ENCODE peak calls at places on chromosomes 7 and 10, in five cellular contexts. One of them, this sample, is unnamed. For H3K36me3, the result is how much of the 10 kb centered on the place peaks cover.

GRCh38 chr10:74991435-74991834 is 120.0 kb upstream of the SAMD8 start:
- DNase-seq in prostate gland: no peak
- DNase-seq in IMR-90: no peak
- DNase-seq in PC-9: no peak
- DNase-seq in right lobe of liver: no peak
- DNase-seq in this sample: no peak

GRCh38 chr10:97921581-97922377 is 72.1 kb downstream of the GOLGA7B start:
- DNase-seq in right lobe of liver: no peak
- DNase-seq in PC-9: no peak
- DNase-seq in prostate gland: no peak
- DNase-seq in IMR-90: peak
- DNase-seq in this sample: no peak

GRCh38 chr10:35025916-35026315 is 64.2 kb downstream of the CUL2 start:
- DNase-seq in PC-9: no peak
- DNase-seq in IMR-90: peak
- DNase-seq in right lobe of liver: no peak
- DNase-seq in prostate gland: no peak
- DNase-seq in this sample: no peak

GRCh38 chr10:71708301-71708703 is 11.3 kb downstream of the C10orf105 start:
- DNase-seq in IMR-90: no peak
- DNase-seq in right lobe of liver: peak
- DNase-seq in PC-9: peak
- DNase-seq in prostate gland: peak
- DNase-seq in this sample: peak

GRCh38 chr7:46191776-46192175 is 270.7 kb upstream of the IGFBP3 start:
- DNase-seq in prostate gland: no peak
- DNase-seq in PC-9: peak
- DNase-seq in IMR-90: peak
- DNase-seq in right lobe of liver: no peak
- DNase-seq in this sample: no peak

GRCh38 chr10:133466683-133467275 is 13.0 kb downstream of the SCART1 start:
- DNase-seq in PC-9: no peak
- DNase-seq in prostate gland: no peak
- DNase-seq in IMR-90: no peak
- DNase-seq in right lobe of liver: no peak
- DNase-seq in this sample: no peak

GRCh38 chr10:103451091-103451801 is 924 bp downstream of the CALHM2 start:
- DNase-seq in right lobe of liver: peak
- DNase-seq in IMR-90: no peak
- DNase-seq in prostate gland: no peak
- DNase-seq in PC-9: peak
- DNase-seq in this sample: peak

GRCh38 chr10:121084029-121084674 is 233.0 kb downstream of the WDR11 start:
- DNase-seq in IMR-90: no peak
- DNase-seq in prostate gland: no peak
- DNase-seq in PC-9: no peak
- DNase-seq in right lobe of liver: no peak
- DNase-seq in this sample: no peak

GRCh38 chr7:50416509-50417299 is 33.4 kb downstream of the FIGNL1 start:
- DNase-seq in IMR-90: no peak
- DNase-seq in PC-9: no peak
- DNase-seq in prostate gland: no peak
- DNase-seq in right lobe of liver: no peak
- DNase-seq in this sample: no peak

GRCh38 chr7:103389263-103389662 is 41.8 kb downstream of the PSMC2 start:
- DNase-seq in prostate gland: no peak
- DNase-seq in IMR-90: no peak
- DNase-seq in right lobe of liver: no peak
- DNase-seq in PC-9: no peak
- DNase-seq in this sample: no peak

GRCh38 chr7:132739271-132739955 is 163.1 kb upstream of the PLXNA4 start:
- DNase-seq in PC-9: no peak
- DNase-seq in prostate gland: no peak
- DNase-seq in IMR-90: peak
- DNase-seq in right lobe of liver: no peak
- DNase-seq in this sample: no peak

GRCh38 chr7:77680266-77680665 is 16.0 kb upstream of the RSBN1L start:
- DNase-seq in IMR-90: peak
- DNase-seq in PC-9: no peak
- DNase-seq in prostate gland: no peak
- DNase-seq in right lobe of liver: no peak
- DNase-seq in this sample: no peak

GRCh38 chr10:35194906-35195305 is 68.3 kb downstream of the CREM start:
- DNase-seq in right lobe of liver: no peak
- DNase-seq in prostate gland: no peak
- DNase-seq in IMR-90: peak
- DNase-seq in PC-9: no peak
- DNase-seq in this sample: no peak

GRCh38 chr7:17523813-17524741 is 225.6 kb downstream of the AHR start:
- DNase-seq in right lobe of liver: peak
- DNase-seq in IMR-90: peak
- DNase-seq in PC-9: peak
- DNase-seq in prostate gland: peak
- DNase-seq in this sample: peak

GRCh38 chr10:31401287-31401686 is 82.3 kb downstream of the ZEB1 start:
- DNase-seq in right lobe of liver: no peak
- DNase-seq in IMR-90: no peak
- DNase-seq in PC-9: peak
- DNase-seq in prostate gland: peak
- DNase-seq in this sample: no peak

GRCh38 chr10:78804356-78805032 is 264.3 kb upstream of the ZMIZ1 start:
- DNase-seq in prostate gland: peak
- DNase-seq in IMR-90: no peak
- DNase-seq in right lobe of liver: no peak
- DNase-seq in PC-9: no peak
- DNase-seq in this sample: no peak

GRCh38 chr10:50511512-50512213 is 112.1 kb downstream of the SGMS1 start:
- DNase-seq in IMR-90: peak
- DNase-seq in PC-9: peak
- DNase-seq in right lobe of liver: no peak
- DNase-seq in prostate gland: no peak
- DNase-seq in this sample: no peak

GRCh38 chr7:8274589-8274988 is 12.6 kb upstream of the ICA1 start:
- DNase-seq in IMR-90: no peak
- DNase-seq in prostate gland: no peak
- DNase-seq in right lobe of liver: no peak
- DNase-seq in PC-9: no peak
- DNase-seq in this sample: no peak

GRCh38 chr10:117790177-117790576 is 247.6 kb downstream of the EMX2 start:
- DNase-seq in IMR-90: no peak
- DNase-seq in prostate gland: no peak
- DNase-seq in right lobe of liver: no peak
- DNase-seq in PC-9: no peak
- DNase-seq in this sample: no peak

GRCh38 chr7:139825666-139826290 is 3.3 kb upstream of the TBXAS1 start:
- DNase-seq in right lobe of liver: no peak
- DNase-seq in prostate gland: no peak
- DNase-seq in PC-9: no peak
- DNase-seq in IMR-90: peak
- DNase-seq in this sample: no peak

GRCh38 chr10:377228-377627 is 242.0 kb downstream of the ZMYND11 start:
- DNase-seq in right lobe of liver: no peak
- DNase-seq in PC-9: no peak
- DNase-seq in prostate gland: no peak
- DNase-seq in IMR-90: no peak
- DNase-seq in this sample: no peak

GRCh38 chr7:55977831-55978230 is 13.4 kb downstream of the NIPSNAP2 start:
- DNase-seq in PC-9: no peak
- DNase-seq in IMR-90: peak
- DNase-seq in prostate gland: no peak
- DNase-seq in right lobe of liver: no peak
- DNase-seq in this sample: no peak

GRCh38 chr7:97499204-97499603 is 232.7 kb upstream of the TAC1 start:
- DNase-seq in IMR-90: no peak
- DNase-seq in PC-9: peak
- DNase-seq in prostate gland: no peak
- DNase-seq in right lobe of liver: no peak
- DNase-seq in this sample: peak

GRCh38 chr10:72000073-72001025 is 36.2 kb downstream of the CHST3 start:
- DNase-seq in PC-9: no peak
- DNase-seq in prostate gland: no peak
- DNase-seq in IMR-90: no peak
- DNase-seq in right lobe of liver: no peak
- DNase-seq in this sample: no peak

GRCh38 chr10:73043766-73044377 is 52.8 kb downstream of the P4HA1 start:
- DNase-seq in PC-9: no peak
- DNase-seq in right lobe of liver: no peak
- DNase-seq in IMR-90: no peak
- DNase-seq in prostate gland: no peak
- DNase-seq in this sample: no peak

GRCh38 chr10:19331164-19331563 is 282.6 kb downstream of the MALRD1 start:
- DNase-seq in prostate gland: no peak
- DNase-seq in IMR-90: no peak
- DNase-seq in right lobe of liver: no peak
- DNase-seq in PC-9: no peak
- DNase-seq in this sample: no peak

DNA sequence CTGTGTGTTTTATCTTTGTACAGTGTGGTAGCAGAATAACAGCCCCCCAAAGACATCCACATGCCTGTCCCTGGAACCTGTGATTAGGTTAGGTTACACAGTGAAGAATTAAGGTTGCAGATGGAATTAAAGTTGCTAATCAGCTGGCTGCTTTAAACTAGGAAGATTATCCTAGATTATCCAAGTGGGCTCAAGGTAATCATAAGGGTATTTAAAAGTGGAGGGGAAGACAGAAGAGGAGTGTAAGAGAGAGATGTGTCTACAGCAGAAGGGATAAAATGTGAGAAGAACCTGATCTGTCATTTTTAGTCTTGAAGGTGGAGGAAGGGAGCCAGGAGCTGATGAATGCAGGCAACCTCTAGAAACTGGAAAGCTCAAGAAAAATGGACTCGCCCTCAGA is 117.6 kb downstream of the ARHGAP22 start:
- DNase-seq in IMR-90: no peak
- DNase-seq in right lobe of liver: no peak
- DNase-seq in prostate gland: no peak
- DNase-seq in PC-9: no peak
- DNase-seq in this sample: no peak
- TF ChIP-seq CTCF in IMR-90: no peak
- TF ChIP-seq CTCF in right lobe of liver: no peak
- TF ChIP-seq CTCF in prostate gland: no peak
- TF ChIP-seq CTCF in PC-9: no peak
- TF ChIP-seq CTCF in this sample: no peak

DNA sequence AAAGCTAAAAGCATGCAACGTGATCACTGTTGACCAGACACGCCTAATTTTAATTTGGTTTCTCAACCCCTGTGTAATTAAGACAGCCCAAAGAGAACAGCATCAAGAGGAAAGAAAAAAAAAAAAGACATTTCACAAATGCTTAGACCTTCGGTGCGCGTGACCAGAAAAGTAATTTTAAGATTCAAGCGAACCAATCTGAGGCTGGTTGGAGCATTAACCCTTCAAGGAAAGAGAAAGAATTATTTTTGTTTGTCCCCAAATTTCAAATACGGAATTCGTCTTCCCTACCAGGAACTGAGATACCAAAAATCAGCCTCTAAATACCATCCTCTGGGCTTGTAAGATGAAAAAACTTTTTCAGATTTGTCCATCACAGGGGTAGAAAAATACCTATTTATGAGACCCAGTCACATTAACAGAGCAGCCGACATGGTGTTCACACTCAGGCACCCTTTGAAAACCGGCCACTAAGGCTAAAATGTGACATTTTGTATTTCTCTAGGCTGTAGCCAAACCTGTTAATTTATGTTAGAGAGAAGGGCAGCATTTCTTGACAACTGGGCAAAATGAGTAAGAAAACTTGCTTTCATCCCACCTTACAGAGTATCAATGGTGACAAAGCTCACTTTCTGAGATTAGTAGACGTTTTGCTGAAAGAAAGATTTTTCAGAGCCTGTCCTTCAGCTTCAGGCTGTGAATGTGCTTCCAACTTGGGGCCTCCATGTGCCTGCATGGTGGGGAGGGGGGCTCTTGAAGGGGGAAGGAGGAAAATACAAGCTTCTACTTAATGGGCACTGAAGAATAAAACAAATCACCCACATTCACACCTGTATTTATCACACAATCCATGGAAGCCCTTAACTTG is 179.9 kb upstream of the KLF14 start:
- DNase-seq in IMR-90: no peak
- DNase-seq in PC-9: no peak
- DNase-seq in prostate gland: no peak
- DNase-seq in right lobe of liver: no peak
- DNase-seq in this sample: no peak
- H3K4me3 ChIP-seq in IMR-90: peak
- H3K4me3 ChIP-seq in PC-9: peak
- H3K4me3 ChIP-seq in prostate gland: no peak
- H3K4me3 ChIP-seq in right lobe of liver: peak
- H3K4me3 ChIP-seq in this sample: no peak

GRCh38 chr10:68963151-68963550 is 7.2 kb downstream of the DDX21 start:
- DNase-seq in PC-9: no peak
- DNase-seq in IMR-90: no peak
- DNase-seq in right lobe of liver: no peak
- DNase-seq in prostate gland: no peak
- DNase-seq in this sample: no peak
- H3K36me3 ChIP-seq in PC-9: half or more
- H3K36me3 ChIP-seq in IMR-90: under half
- H3K36me3 ChIP-seq in right lobe of liver: under half
- H3K36me3 ChIP-seq in prostate gland: under half
- H3K36me3 ChIP-seq in this sample: under half

DNA sequence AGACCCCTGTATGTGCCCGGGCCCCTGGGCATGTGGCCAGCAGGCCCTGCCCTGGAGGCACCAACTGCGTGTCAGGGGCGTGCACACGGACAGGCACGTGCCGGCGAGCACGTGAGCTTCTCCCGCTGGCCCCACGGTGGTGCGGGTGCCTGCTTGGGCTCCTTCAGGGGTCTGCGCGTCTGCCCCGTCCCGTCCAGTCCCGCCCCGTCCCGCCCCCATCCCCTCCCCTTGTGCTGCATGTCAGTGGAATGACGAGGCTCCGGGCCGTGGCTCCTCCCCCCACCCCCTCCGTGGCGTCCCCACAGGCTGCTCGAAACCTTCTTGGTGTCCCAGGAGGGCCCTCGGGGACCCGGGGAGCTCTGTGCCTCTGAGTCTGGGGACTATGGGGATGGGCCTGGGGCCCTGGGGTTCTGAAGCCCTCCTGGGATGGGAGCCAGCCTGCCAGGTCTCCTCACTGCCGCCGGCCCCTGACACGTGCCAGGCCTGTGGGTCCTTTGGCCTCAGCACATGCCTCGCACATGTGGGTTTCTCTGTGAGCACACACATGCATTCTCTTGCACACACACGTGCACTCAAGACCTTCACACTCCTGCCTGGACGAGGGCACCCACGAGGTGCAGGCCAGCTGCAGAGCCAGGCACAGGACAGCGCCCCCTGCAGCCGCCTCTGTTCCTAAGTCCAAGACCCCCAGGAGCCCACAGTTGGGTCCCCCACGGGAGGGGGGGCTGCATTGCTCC is 27.5 kb upstream of the AMZ1 start:
- DNase-seq in PC-9: no peak
- DNase-seq in right lobe of liver: peak
- DNase-seq in IMR-90: no peak
- DNase-seq in prostate gland: no peak
- DNase-seq in this sample: peak
- TF ChIP-seq CTCF in PC-9: peak
- TF ChIP-seq CTCF in right lobe of liver: no peak
- TF ChIP-seq CTCF in IMR-90: peak
- TF ChIP-seq CTCF in prostate gland: peak
- TF ChIP-seq CTCF in this sample: no peak

GRCh38 chr7:105268511-105269392 is 120.0 kb downstream of the SRPK2 start:
- DNase-seq in PC-9: no peak
- DNase-seq in IMR-90: peak
- DNase-seq in prostate gland: peak
- DNase-seq in right lobe of liver: no peak
- DNase-seq in this sample: no peak
- H3K4me3 ChIP-seq in PC-9: peak
- H3K4me3 ChIP-seq in IMR-90: peak
- H3K4me3 ChIP-seq in prostate gland: peak
- H3K4me3 ChIP-seq in right lobe of liver: peak
- H3K4me3 ChIP-seq in this sample: no peak